ENCODE peak calls at places on chromosomes 4 and X, in four cellular contexts. J is germinal center, P is AG09319, N is osteoblast. V is an unnamed sample.

GRCh38 chrX:49995021-49995731 is 72.8 kb downstream of the CLCN5 start:
- DNase-seq in J (no peak), P (no peak), N (peak), V (no peak)

GRCh38 chrX:71606536-71607216 is 11.6 kb downstream of the CXCR3 start:
- DNase-seq in J (no peak), P (no peak), N (no peak), V (no peak)

GRCh38 chrX:125203379-125203736 is 116.3 kb upstream of the TEX13C start:
- DNase-seq in J (no peak), P (no peak), N (no peak), V (no peak)

GRCh38 chr4:1113311-1114009 is at the start of gene RNF212:
- DNase-seq in J (no peak), P (no peak), N (peak), V (no peak)

GRCh38 chr4:124155239-124155638 is 557.3 kb downstream of the ANKRD50 start:
- DNase-seq in J (no peak), P (no peak), N (no peak), V (peak)

GRCh38 chr4:84726356-84726755 is 143.4 kb downstream of the CDS1 start:
- DNase-seq in J (no peak), P (no peak), N (peak), V (no peak)

GRCh38 chr4:174423257-174423944 is 98.9 kb downstream of the HPGD start:
- DNase-seq in J (no peak), P (no peak), N (peak), V (no peak)

GRCh38 chr4:147198411-147199051 is 252.9 kb upstream of the TTC29 start:
- DNase-seq in J (no peak), P (no peak), N (no peak), V (no peak)

GRCh38 chr4:177051473-177052060 is 258.1 kb upstream of the NEIL3 start:
- DNase-seq in J (peak), P (no peak), N (no peak), V (peak)

GRCh38 chrX:140766024-140766611 is 56.6 kb downstream of the LINC00632 start:
- DNase-seq in J (peak), P (peak), N (peak), V (peak)

GRCh38 chr4:175246941-175247340 is 328.8 kb downstream of the ADAM29 start:
- DNase-seq in J (no peak), P (no peak), N (no peak), V (no peak)

GRCh38 chr4:16032382-16032743 is 51.5 kb downstream of the PROM1 start:
- DNase-seq in J (no peak), P (no peak), N (no peak), V (no peak)

V was measured in SK-N-DZ.